ENCODE peak calls at places on chromosomes 5 and 9, in five cellular contexts. One of them, this sample, is unnamed.

GRCh38 chr9:14180077-14180941 is 133.6 kb downstream of the NFIB start:
- DNase-seq in endothelial cell: no peak
- DNase-seq in stimulated activated CD4-positive, alpha-beta T cell treated with anti-CD3 and anti-CD28 coated beads, Interleukin-4, amount 100 ng/mL, for 24 hours: no peak
- DNase-seq in NCI-H1105 treated with DMSO at 0.1 percent for 48 hours: peak; percentile 84
- DNase-seq in fibroblast of the conjunctiva: no peak
- DNase-seq in this sample: no peak

GRCh38 chr5:56358703-56359428 is 125.7 kb upstream of the ANKRD55 start:
- DNase-seq in endothelial cell: no peak
- DNase-seq in stimulated activated CD4-positive, alpha-beta T cell treated with anti-CD3 and anti-CD28 coated beads, Interleukin-4, amount 100 ng/mL, for 24 hours: no peak
- DNase-seq in NCI-H1105 treated with DMSO at 0.1 percent for 48 hours: no peak
- DNase-seq in fibroblast of the conjunctiva: no peak
- DNase-seq in this sample: no peak

GRCh38 chr9:88532320-88532719 is 2.7 kb upstream of the NXNL2 start:
- DNase-seq in endothelial cell: peak; percentile 70
- DNase-seq in stimulated activated CD4-positive, alpha-beta T cell treated with anti-CD3 and anti-CD28 coated beads, Interleukin-4, amount 100 ng/mL, for 24 hours: no peak
- DNase-seq in NCI-H1105 treated with DMSO at 0.1 percent for 48 hours: peak; percentile 40
- DNase-seq in fibroblast of the conjunctiva: no peak
- DNase-seq in this sample: peak; percentile 50

GRCh38 chr5:168047669-168048111 is 243.8 kb upstream of the WWC1 start:
- DNase-seq in endothelial cell: no peak
- DNase-seq in stimulated activated CD4-positive, alpha-beta T cell treated with anti-CD3 and anti-CD28 coated beads, Interleukin-4, amount 100 ng/mL, for 24 hours: no peak
- DNase-seq in NCI-H1105 treated with DMSO at 0.1 percent for 48 hours: no peak
- DNase-seq in fibroblast of the conjunctiva: no peak
- DNase-seq in this sample: no peak

GRCh38 chr5:156584856-156585255 is 257.9 kb downstream of the SGCD start:
- DNase-seq in endothelial cell: no peak
- DNase-seq in stimulated activated CD4-positive, alpha-beta T cell treated with anti-CD3 and anti-CD28 coated beads, Interleukin-4, amount 100 ng/mL, for 24 hours: no peak
- DNase-seq in NCI-H1105 treated with DMSO at 0.1 percent for 48 hours: peak; percentile 81
- DNase-seq in fibroblast of the conjunctiva: no peak
- DNase-seq in this sample: no peak

GRCh38 chr9:22170990-22171663 is 162.0 kb upstream of the CDKN2B start:
- DNase-seq in endothelial cell: no peak
- DNase-seq in stimulated activated CD4-positive, alpha-beta T cell treated with anti-CD3 and anti-CD28 coated beads, Interleukin-4, amount 100 ng/mL, for 24 hours: no peak
- DNase-seq in NCI-H1105 treated with DMSO at 0.1 percent for 48 hours: no peak
- DNase-seq in fibroblast of the conjunctiva: no peak
- DNase-seq in this sample: no peak

GRCh38 chr5:53879708-53880356 is 319.4 kb downstream of the NDUFS4 start:
- DNase-seq in endothelial cell: no peak
- DNase-seq in stimulated activated CD4-positive, alpha-beta T cell treated with anti-CD3 and anti-CD28 coated beads, Interleukin-4, amount 100 ng/mL, for 24 hours: no peak
- DNase-seq in NCI-H1105 treated with DMSO at 0.1 percent for 48 hours: no peak
- DNase-seq in fibroblast of the conjunctiva: no peak
- DNase-seq in this sample: no peak

GRCh38 chr5:67059747-67060490 is 136.7 kb downstream of the CD180 start:
- DNase-seq in endothelial cell: no peak
- DNase-seq in stimulated activated CD4-positive, alpha-beta T cell treated with anti-CD3 and anti-CD28 coated beads, Interleukin-4, amount 100 ng/mL, for 24 hours: no peak
- DNase-seq in NCI-H1105 treated with DMSO at 0.1 percent for 48 hours: no peak
- DNase-seq in fibroblast of the conjunctiva: peak; percentile 56
- DNase-seq in this sample: no peak

GRCh38 chr5:111742595-111742994 is 14.4 kb downstream of the NREP start:
- DNase-seq in endothelial cell: no peak
- DNase-seq in stimulated activated CD4-positive, alpha-beta T cell treated with anti-CD3 and anti-CD28 coated beads, Interleukin-4, amount 100 ng/mL, for 24 hours: no peak
- DNase-seq in NCI-H1105 treated with DMSO at 0.1 percent for 48 hours: peak; percentile 9
- DNase-seq in fibroblast of the conjunctiva: peak; percentile 78
- DNase-seq in this sample: no peak

GRCh38 chr9:36993933-36994764 is 39.9 kb downstream of the PAX5 start:
- DNase-seq in endothelial cell: no peak
- DNase-seq in stimulated activated CD4-positive, alpha-beta T cell treated with anti-CD3 and anti-CD28 coated beads, Interleukin-4, amount 100 ng/mL, for 24 hours: no peak
- DNase-seq in NCI-H1105 treated with DMSO at 0.1 percent for 48 hours: no peak
- DNase-seq in fibroblast of the conjunctiva: no peak
- DNase-seq in this sample: no peak

GRCh38 chr5:431711-432050 is 11.3 kb upstream of the EXOC3 start:
- DNase-seq in endothelial cell: no peak
- DNase-seq in stimulated activated CD4-positive, alpha-beta T cell treated with anti-CD3 and anti-CD28 coated beads, Interleukin-4, amount 100 ng/mL, for 24 hours: no peak
- DNase-seq in NCI-H1105 treated with DMSO at 0.1 percent for 48 hours: no peak
- DNase-seq in fibroblast of the conjunctiva: no peak
- DNase-seq in this sample: no peak

GRCh38 chr9:133857639-133858038 is 119.5 kb upstream of the SARDH start:
- DNase-seq in endothelial cell: no peak
- DNase-seq in stimulated activated CD4-positive, alpha-beta T cell treated with anti-CD3 and anti-CD28 coated beads, Interleukin-4, amount 100 ng/mL, for 24 hours: no peak
- DNase-seq in NCI-H1105 treated with DMSO at 0.1 percent for 48 hours: no peak
- DNase-seq in fibroblast of the conjunctiva: no peak
- DNase-seq in this sample: no peak

GRCh38 chr9:116151966-116152381 is 1.6 kb upstream of the PAPPA start:
- DNase-seq in endothelial cell: no peak
- DNase-seq in stimulated activated CD4-positive, alpha-beta T cell treated with anti-CD3 and anti-CD28 coated beads, Interleukin-4, amount 100 ng/mL, for 24 hours: no peak
- DNase-seq in NCI-H1105 treated with DMSO at 0.1 percent for 48 hours: no peak
- DNase-seq in fibroblast of the conjunctiva: peak; percentile 61
- DNase-seq in this sample: peak; percentile 57

GRCh38 chr9:33229359-33230120 is 10.4 kb upstream of the SPINK4 start:
- DNase-seq in endothelial cell: no peak
- DNase-seq in stimulated activated CD4-positive, alpha-beta T cell treated with anti-CD3 and anti-CD28 coated beads, Interleukin-4, amount 100 ng/mL, for 24 hours: no peak
- DNase-seq in NCI-H1105 treated with DMSO at 0.1 percent for 48 hours: peak; percentile 81
- DNase-seq in fibroblast of the conjunctiva: no peak
- DNase-seq in this sample: no peak

GRCh38 chr9:126880226-126880946 is 19.9 kb downstream of the ZBTB34 start:
- DNase-seq in endothelial cell: no peak
- DNase-seq in stimulated activated CD4-positive, alpha-beta T cell treated with anti-CD3 and anti-CD28 coated beads, Interleukin-4, amount 100 ng/mL, for 24 hours: no peak
- DNase-seq in NCI-H1105 treated with DMSO at 0.1 percent for 48 hours: no peak
- DNase-seq in fibroblast of the conjunctiva: no peak
- DNase-seq in this sample: no peak

GRCh38 chr9:124079176-124079925 is 67.8 kb downstream of the LHX2 start:
- DNase-seq in endothelial cell: no peak
- DNase-seq in stimulated activated CD4-positive, alpha-beta T cell treated with anti-CD3 and anti-CD28 coated beads, Interleukin-4, amount 100 ng/mL, for 24 hours: no peak
- DNase-seq in NCI-H1105 treated with DMSO at 0.1 percent for 48 hours: no peak
- DNase-seq in fibroblast of the conjunctiva: no peak
- DNase-seq in this sample: no peak

GRCh38 chr9:113131689-113132151 is 19.1 kb upstream of the SLC31A2 start:
- DNase-seq in endothelial cell: peak; percentile 42
- DNase-seq in stimulated activated CD4-positive, alpha-beta T cell treated with anti-CD3 and anti-CD28 coated beads, Interleukin-4, amount 100 ng/mL, for 24 hours: no peak
- DNase-seq in NCI-H1105 treated with DMSO at 0.1 percent for 48 hours: no peak
- DNase-seq in fibroblast of the conjunctiva: no peak
- DNase-seq in this sample: no peak

GRCh38 chr5:132134384-132134783 is 60.8 kb downstream of the CSF2 start:
- DNase-seq in endothelial cell: no peak
- DNase-seq in stimulated activated CD4-positive, alpha-beta T cell treated with anti-CD3 and anti-CD28 coated beads, Interleukin-4, amount 100 ng/mL, for 24 hours: no peak
- DNase-seq in NCI-H1105 treated with DMSO at 0.1 percent for 48 hours: no peak
- DNase-seq in fibroblast of the conjunctiva: no peak
- DNase-seq in this sample: no peak

GRCh38 chr9:132293145-132293721 is 61.6 kb downstream of the SETX start:
- DNase-seq in endothelial cell: no peak
- DNase-seq in stimulated activated CD4-positive, alpha-beta T cell treated with anti-CD3 and anti-CD28 coated beads, Interleukin-4, amount 100 ng/mL, for 24 hours: no peak
- DNase-seq in NCI-H1105 treated with DMSO at 0.1 percent for 48 hours: no peak
- DNase-seq in fibroblast of the conjunctiva: no peak
- DNase-seq in this sample: no peak

GRCh38 chr5:3417376-3417943 is 178.2 kb upstream of the IRX1 start:
- DNase-seq in endothelial cell: peak; percentile 22
- DNase-seq in stimulated activated CD4-positive, alpha-beta T cell treated with anti-CD3 and anti-CD28 coated beads, Interleukin-4, amount 100 ng/mL, for 24 hours: no peak
- DNase-seq in NCI-H1105 treated with DMSO at 0.1 percent for 48 hours: no peak
- DNase-seq in fibroblast of the conjunctiva: no peak
- DNase-seq in this sample: no peak

GRCh38 chr5:30539004-30539634 is 654.4 kb upstream of the CDH6 start:
- DNase-seq in endothelial cell: no peak
- DNase-seq in stimulated activated CD4-positive, alpha-beta T cell treated with anti-CD3 and anti-CD28 coated beads, Interleukin-4, amount 100 ng/mL, for 24 hours: no peak
- DNase-seq in NCI-H1105 treated with DMSO at 0.1 percent for 48 hours: no peak
- DNase-seq in fibroblast of the conjunctiva: peak; percentile 22
- DNase-seq in this sample: peak; percentile 62

GRCh38 chr5:157947156-157947555 is 88.2 kb upstream of the CLINT1 start:
- DNase-seq in endothelial cell: no peak
- DNase-seq in stimulated activated CD4-positive, alpha-beta T cell treated with anti-CD3 and anti-CD28 coated beads, Interleukin-4, amount 100 ng/mL, for 24 hours: no peak
- DNase-seq in NCI-H1105 treated with DMSO at 0.1 percent for 48 hours: no peak
- DNase-seq in fibroblast of the conjunctiva: no peak
- DNase-seq in this sample: no peak

GRCh38 chr9:91101598-91102168 is 260.0 kb downstream of the AUH start:
- DNase-seq in endothelial cell: no peak
- DNase-seq in stimulated activated CD4-positive, alpha-beta T cell treated with anti-CD3 and anti-CD28 coated beads, Interleukin-4, amount 100 ng/mL, for 24 hours: peak; percentile 71
- DNase-seq in NCI-H1105 treated with DMSO at 0.1 percent for 48 hours: no peak
- DNase-seq in fibroblast of the conjunctiva: no peak
- DNase-seq in this sample: no peak

GRCh38 chr9:136683755-136684154 is 3.5 kb downstream of the AGPAT2 start:
- DNase-seq in endothelial cell: no peak
- DNase-seq in stimulated activated CD4-positive, alpha-beta T cell treated with anti-CD3 and anti-CD28 coated beads, Interleukin-4, amount 100 ng/mL, for 24 hours: no peak
- DNase-seq in NCI-H1105 treated with DMSO at 0.1 percent for 48 hours: no peak
- DNase-seq in fibroblast of the conjunctiva: no peak
- DNase-seq in this sample: no peak

GRCh38 chr5:1411099-1411498 is 34.1 kb downstream of the SLC6A3 start:
- DNase-seq in endothelial cell: no peak
- DNase-seq in stimulated activated CD4-positive, alpha-beta T cell treated with anti-CD3 and anti-CD28 coated beads, Interleukin-4, amount 100 ng/mL, for 24 hours: no peak
- DNase-seq in NCI-H1105 treated with DMSO at 0.1 percent for 48 hours: no peak
- DNase-seq in fibroblast of the conjunctiva: no peak
- DNase-seq in this sample: no peak

GRCh38 chr5:154135125-154135524 is 55.4 kb upstream of the GALNT10 start:
- DNase-seq in endothelial cell: no peak
- DNase-seq in stimulated activated CD4-positive, alpha-beta T cell treated with anti-CD3 and anti-CD28 coated beads, Interleukin-4, amount 100 ng/mL, for 24 hours: no peak
- DNase-seq in NCI-H1105 treated with DMSO at 0.1 percent for 48 hours: no peak
- DNase-seq in fibroblast of the conjunctiva: no peak
- DNase-seq in this sample: no peak

GRCh38 chr5:60092671-60093422 is 199.3 kb upstream of the PDE4D start:
- DNase-seq in endothelial cell: no peak
- DNase-seq in stimulated activated CD4-positive, alpha-beta T cell treated with anti-CD3 and anti-CD28 coated beads, Interleukin-4, amount 100 ng/mL, for 24 hours: no peak
- DNase-seq in NCI-H1105 treated with DMSO at 0.1 percent for 48 hours: no peak
- DNase-seq in fibroblast of the conjunctiva: peak; percentile 53
- DNase-seq in this sample: no peak

GRCh38 chr9:120730661-120731514 is 16.6 kb upstream of the MEGF9 start:
- DNase-seq in endothelial cell: no peak
- DNase-seq in stimulated activated CD4-positive, alpha-beta T cell treated with anti-CD3 and anti-CD28 coated beads, Interleukin-4, amount 100 ng/mL, for 24 hours: no peak
- DNase-seq in NCI-H1105 treated with DMSO at 0.1 percent for 48 hours: no peak
- DNase-seq in fibroblast of the conjunctiva: peak; percentile 67
- DNase-seq in this sample: peak; percentile 100

GRCh38 chr5:179793470-179794139 is at the start of gene LTC4S:
- DNase-seq in endothelial cell: no peak
- DNase-seq in stimulated activated CD4-positive, alpha-beta T cell treated with anti-CD3 and anti-CD28 coated beads, Interleukin-4, amount 100 ng/mL, for 24 hours: no peak
- DNase-seq in NCI-H1105 treated with DMSO at 0.1 percent for 48 hours: no peak
- DNase-seq in fibroblast of the conjunctiva: peak; percentile 30
- DNase-seq in this sample: no peak

GRCh38 chr9:118418887-118419620 is 714.9 kb downstream of the TLR4 start:
- DNase-seq in endothelial cell: no peak
- DNase-seq in stimulated activated CD4-positive, alpha-beta T cell treated with anti-CD3 and anti-CD28 coated beads, Interleukin-4, amount 100 ng/mL, for 24 hours: no peak
- DNase-seq in NCI-H1105 treated with DMSO at 0.1 percent for 48 hours: no peak
- DNase-seq in fibroblast of the conjunctiva: no peak
- DNase-seq in this sample: no peak

GRCh38 chr5:97131139-97131710 is 11.2 kb downstream of the LIX1 start:
- DNase-seq in endothelial cell: no peak
- DNase-seq in stimulated activated CD4-positive, alpha-beta T cell treated with anti-CD3 and anti-CD28 coated beads, Interleukin-4, amount 100 ng/mL, for 24 hours: no peak
- DNase-seq in NCI-H1105 treated with DMSO at 0.1 percent for 48 hours: no peak
- DNase-seq in fibroblast of the conjunctiva: no peak
- DNase-seq in this sample: no peak

GRCh38 chr5:146340260-146341081 is 1.8 kb downstream of the POU4F3 start:
- DNase-seq in endothelial cell: peak; percentile 75
- DNase-seq in stimulated activated CD4-positive, alpha-beta T cell treated with anti-CD3 and anti-CD28 coated beads, Interleukin-4, amount 100 ng/mL, for 24 hours: peak; percentile 16
- DNase-seq in NCI-H1105 treated with DMSO at 0.1 percent for 48 hours: no peak
- DNase-seq in fibroblast of the conjunctiva: peak; percentile 6
- DNase-seq in this sample: peak; percentile 7

GRCh38 chr9:136185066-136185465 is 19.9 kb downstream of the LHX3 start:
- DNase-seq in endothelial cell: no peak
- DNase-seq in stimulated activated CD4-positive, alpha-beta T cell treated with anti-CD3 and anti-CD28 coated beads, Interleukin-4, amount 100 ng/mL, for 24 hours: no peak
- DNase-seq in NCI-H1105 treated with DMSO at 0.1 percent for 48 hours: no peak
- DNase-seq in fibroblast of the conjunctiva: no peak
- DNase-seq in this sample: no peak

GRCh38 chr9:97470076-97470475 is 31.4 kb upstream of the TMOD1 start:
- DNase-seq in endothelial cell: no peak
- DNase-seq in stimulated activated CD4-positive, alpha-beta T cell treated with anti-CD3 and anti-CD28 coated beads, Interleukin-4, amount 100 ng/mL, for 24 hours: no peak
- DNase-seq in NCI-H1105 treated with DMSO at 0.1 percent for 48 hours: no peak
- DNase-seq in fibroblast of the conjunctiva: no peak
- DNase-seq in this sample: no peak

GRCh38 chr5:66498791-66499207 is 97.4 kb upstream of the MAST4 start:
- DNase-seq in endothelial cell: no peak
- DNase-seq in stimulated activated CD4-positive, alpha-beta T cell treated with anti-CD3 and anti-CD28 coated beads, Interleukin-4, amount 100 ng/mL, for 24 hours: no peak
- DNase-seq in NCI-H1105 treated with DMSO at 0.1 percent for 48 hours: no peak
- DNase-seq in fibroblast of the conjunctiva: no peak
- DNase-seq in this sample: no peak

GRCh38 chr5:57219386-57219785 is 45.5 kb downstream of the GPBP1 start:
- DNase-seq in endothelial cell: no peak
- DNase-seq in stimulated activated CD4-positive, alpha-beta T cell treated with anti-CD3 and anti-CD28 coated beads, Interleukin-4, amount 100 ng/mL, for 24 hours: peak; percentile 16
- DNase-seq in NCI-H1105 treated with DMSO at 0.1 percent for 48 hours: no peak
- DNase-seq in fibroblast of the conjunctiva: no peak
- DNase-seq in this sample: no peak

This sample was measured in retinal pigment epithelial cell.